ENCODE peak calls at places on chromosomes 12 and 14, in seven cellular contexts. U, X, K, E, Y, Q and R are unnamed samples.

GRCh38 chr12:31280183-31280582 is 45.8 kb downstream of the SINHCAF start:
- DNase-seq in U (no peak), X (no peak), K (no peak), E (no peak), Y (no peak), Q (no peak), R (no peak)

GRCh38 chr14:92516966-92517350 is 3.4 kb downstream of the RIN3 start:
- DNase-seq in U (no peak), X (no peak), K (no peak), E (no peak), Y (no peak), Q (no peak), R (no peak)

GRCh38 chr14:26598081-26598671 is 343 bp upstream of the NOVA1 start:
- DNase-seq in U (no peak), X (peak), K (peak), E (peak), Y (peak), Q (no peak), R (peak)

GRCh38 chr12:4899361-4899760 is 10.3 kb upstream of the KCNA1 start:
- DNase-seq in U (no peak), X (peak), K (no peak), E (no peak), Y (no peak), Q (no peak), R (no peak)

GRCh38 chr14:45251912-45252311 is 1.1 kb downstream of the MIS18BP1 start:
- DNase-seq in U (no peak), X (peak), K (no peak), E (no peak), Y (no peak), Q (peak), R (no peak)

GRCh38 chr14:85528882-85529585 is 910 bp upstream of the FLRT2 start:
- DNase-seq in U (no peak), X (peak), K (no peak), E (no peak), Y (peak), Q (no peak), R (no peak)

GRCh38 chr14:80523518-80524117 is 312.3 kb upstream of the DIO2 start:
- DNase-seq in U (no peak), X (peak), K (no peak), E (no peak), Y (no peak), Q (no peak), R (no peak)

GRCh38 chr12:482061-482460 is 22.3 kb downstream of the B4GALNT3 start:
- DNase-seq in U (no peak), X (peak), K (no peak), E (no peak), Y (no peak), Q (no peak), R (no peak)

GRCh38 chr14:105473033-105473676 is 1.5 kb upstream of the CRIP2 start:
- DNase-seq in U (no peak), X (no peak), K (no peak), E (no peak), Y (no peak), Q (no peak), R (no peak)

GRCh38 chr14:99733551-99734405 is 49.7 kb downstream of the CYP46A1 start:
- DNase-seq in U (peak), X (no peak), K (peak), E (no peak), Y (no peak), Q (no peak), R (no peak)

GRCh38 chr14:67472726-67473125 is 15.8 kb downstream of the TMEM229B start:
- DNase-seq in U (no peak), X (no peak), K (no peak), E (no peak), Y (no peak), Q (no peak), R (no peak)

GRCh38 chr12:114692558-114693531 is 8.9 kb upstream of the TBX3 start:
- DNase-seq in U (no peak), X (peak), K (no peak), E (no peak), Y (no peak), Q (no peak), R (no peak)

GRCh38 chr12:2239376-2240010 is 186.7 kb downstream of the CACNA1C start:
- DNase-seq in U (no peak), X (no peak), K (no peak), E (no peak), Y (no peak), Q (no peak), R (no peak)

GRCh38 chr12:5586201-5586600 is 154.3 kb downstream of the NTF3 start:
- DNase-seq in U (no peak), X (no peak), K (no peak), E (no peak), Y (no peak), Q (no peak), R (no peak)

GRCh38 chr14:38209572-38210159 is 2.0 kb downstream of the SSTR1 start:
- DNase-seq in U (no peak), X (no peak), K (no peak), E (no peak), Y (no peak), Q (no peak), R (no peak)

GRCh38 chr12:101607894-101608293 is 13.1 kb downstream of the MYBPC1 start:
- DNase-seq in U (no peak), X (no peak), K (no peak), E (no peak), Y (no peak), Q (no peak), R (no peak)

GRCh38 chr12:120466560-120467315 is 2.8 kb downstream of the SRSF9 start:
- DNase-seq in U (peak), X (peak), K (no peak), E (no peak), Y (no peak), Q (peak), R (no peak)

GRCh38 chr12:109310247-109311125 is 1.4 kb upstream of the FOXN4 start:
- DNase-seq in U (no peak), X (no peak), K (no peak), E (no peak), Y (no peak), Q (peak), R (no peak)

GRCh38 chr12:49698619-49699545 is 8.3 kb downstream of the FMNL3 start:
- DNase-seq in U (no peak), X (peak), K (no peak), E (no peak), Y (no peak), Q (peak), R (no peak)

GRCh38 chr14:70713096-70713875 is 71.6 kb downstream of the TTC9 start:
- DNase-seq in U (no peak), X (peak), K (no peak), E (no peak), Y (no peak), Q (no peak), R (no peak)

GRCh38 chr12:8687846-8688601 is 9.8 kb upstream of the RIMKLB start:
- DNase-seq in U (no peak), X (peak), K (no peak), E (peak), Y (no peak), Q (peak), R (peak)

GRCh38 chr14:104422301-104423223 is 157.0 kb upstream of the C14orf180 start:
- DNase-seq in U (no peak), X (no peak), K (peak), E (no peak), Y (no peak), Q (no peak), R (no peak)